ENCODE peak calls at places on chromosomes 11 and 22, in six cellular contexts. One of them, this sample, is unnamed.

GRCh38 chr11:77501748-77502147 is 27.9 kb upstream of the PAK1 start:
- DNase-seq in CD8-positive, alpha-beta T cell: no peak
- DNase-seq in stimulated activated CD8-positive, alpha-beta memory T cell treated with anti-CD3 and anti-CD28 coated beads, Interleukin-15, amount 100 ng/mL, for 48 hours: no peak
- DNase-seq in H7: no peak
- DNase-seq in stimulated activated CD4-positive, alpha-beta T cell treated with anti-CD3 and anti-CD28 coated beads, Interleukin-15, amount 100 ng/mL, for 1 hour: no peak
- DNase-seq in EH: no peak
- DNase-seq in this sample: no peak

GRCh38 chr11:15816270-15816871 is 540.0 kb downstream of the SOX6 start:
- DNase-seq in CD8-positive, alpha-beta T cell: no peak
- DNase-seq in H7: no peak
- DNase-seq in stimulated activated CD4-positive, alpha-beta T cell treated with anti-CD3 and anti-CD28 coated beads, Interleukin-15, amount 100 ng/mL, for 1 hour: no peak
- DNase-seq in EH: peak; percentile 73
- DNase-seq in stimulated activated CD8-positive, alpha-beta memory T cell treated with anti-CD3 and anti-CD28 coated beads, Interleukin-15, amount 100 ng/mL, for 48 hours: no peak
- DNase-seq in this sample: no peak

GRCh38 chr11:108973402-108974119 is 308.7 kb downstream of the DDX10 start:
- DNase-seq in stimulated activated CD8-positive, alpha-beta memory T cell treated with anti-CD3 and anti-CD28 coated beads, Interleukin-15, amount 100 ng/mL, for 48 hours: no peak
- DNase-seq in CD8-positive, alpha-beta T cell: no peak
- DNase-seq in EH: peak; percentile 95
- DNase-seq in stimulated activated CD4-positive, alpha-beta T cell treated with anti-CD3 and anti-CD28 coated beads, Interleukin-15, amount 100 ng/mL, for 1 hour: no peak
- DNase-seq in H7: no peak
- DNase-seq in this sample: no peak

GRCh38 chr11:94737171-94737611 is 31.0 kb upstream of the AMOTL1 start:
- DNase-seq in H7: no peak
- DNase-seq in stimulated activated CD8-positive, alpha-beta memory T cell treated with anti-CD3 and anti-CD28 coated beads, Interleukin-15, amount 100 ng/mL, for 48 hours: no peak
- DNase-seq in stimulated activated CD4-positive, alpha-beta T cell treated with anti-CD3 and anti-CD28 coated beads, Interleukin-15, amount 100 ng/mL, for 1 hour: no peak
- DNase-seq in CD8-positive, alpha-beta T cell: no peak
- DNase-seq in EH: peak; percentile 83
- DNase-seq in this sample: no peak

GRCh38 chr11:118142081-118142480 is 10.5 kb downstream of the SCN4B start:
- DNase-seq in stimulated activated CD4-positive, alpha-beta T cell treated with anti-CD3 and anti-CD28 coated beads, Interleukin-15, amount 100 ng/mL, for 1 hour: no peak
- DNase-seq in EH: peak; percentile 24
- DNase-seq in H7: no peak
- DNase-seq in stimulated activated CD8-positive, alpha-beta memory T cell treated with anti-CD3 and anti-CD28 coated beads, Interleukin-15, amount 100 ng/mL, for 48 hours: no peak
- DNase-seq in CD8-positive, alpha-beta T cell: no peak
- DNase-seq in this sample: no peak

GRCh38 chr22:19554834-19555404 is 30.7 kb upstream of the CLDN5 start:
- DNase-seq in EH: peak; percentile 60
- DNase-seq in stimulated activated CD4-positive, alpha-beta T cell treated with anti-CD3 and anti-CD28 coated beads, Interleukin-15, amount 100 ng/mL, for 1 hour: no peak
- DNase-seq in H7: peak; percentile 84
- DNase-seq in stimulated activated CD8-positive, alpha-beta memory T cell treated with anti-CD3 and anti-CD28 coated beads, Interleukin-15, amount 100 ng/mL, for 48 hours: no peak
- DNase-seq in CD8-positive, alpha-beta T cell: no peak
- DNase-seq in this sample: no peak

GRCh38 chr11:11155962-11156815 is 196.9 kb downstream of the CSNK2A3 start:
- DNase-seq in CD8-positive, alpha-beta T cell: peak; percentile 67
- DNase-seq in H7: peak; percentile 92
- DNase-seq in EH: no peak
- DNase-seq in stimulated activated CD4-positive, alpha-beta T cell treated with anti-CD3 and anti-CD28 coated beads, Interleukin-15, amount 100 ng/mL, for 1 hour: peak; percentile 37
- DNase-seq in stimulated activated CD8-positive, alpha-beta memory T cell treated with anti-CD3 and anti-CD28 coated beads, Interleukin-15, amount 100 ng/mL, for 48 hours: no peak
- DNase-seq in this sample: peak; percentile 42

GRCh38 chr22:26448941-26449340 is 19.9 kb downstream of the ASPHD2 start:
- DNase-seq in H7: no peak
- DNase-seq in stimulated activated CD4-positive, alpha-beta T cell treated with anti-CD3 and anti-CD28 coated beads, Interleukin-15, amount 100 ng/mL, for 1 hour: no peak
- DNase-seq in CD8-positive, alpha-beta T cell: no peak
- DNase-seq in stimulated activated CD8-positive, alpha-beta memory T cell treated with anti-CD3 and anti-CD28 coated beads, Interleukin-15, amount 100 ng/mL, for 48 hours: no peak
- DNase-seq in EH: no peak
- DNase-seq in this sample: no peak

GRCh38 chr22:19761022-19761499 is 483 bp downstream of the TBX1 start:
- DNase-seq in EH: no peak
- DNase-seq in stimulated activated CD8-positive, alpha-beta memory T cell treated with anti-CD3 and anti-CD28 coated beads, Interleukin-15, amount 100 ng/mL, for 48 hours: no peak
- DNase-seq in stimulated activated CD4-positive, alpha-beta T cell treated with anti-CD3 and anti-CD28 coated beads, Interleukin-15, amount 100 ng/mL, for 1 hour: no peak
- DNase-seq in CD8-positive, alpha-beta T cell: no peak
- DNase-seq in H7: peak; percentile 89
- DNase-seq in this sample: no peak

GRCh38 chr11:67397986-67398660 is 3.5 kb downstream of the PPP1CA start:
- DNase-seq in CD8-positive, alpha-beta T cell: no peak
- DNase-seq in EH: no peak
- DNase-seq in H7: no peak
- DNase-seq in stimulated activated CD4-positive, alpha-beta T cell treated with anti-CD3 and anti-CD28 coated beads, Interleukin-15, amount 100 ng/mL, for 1 hour: no peak
- DNase-seq in stimulated activated CD8-positive, alpha-beta memory T cell treated with anti-CD3 and anti-CD28 coated beads, Interleukin-15, amount 100 ng/mL, for 48 hours: no peak
- DNase-seq in this sample: no peak

GRCh38 chr11:133808393-133809140 is 36.7 kb downstream of the SPATA19 start:
- DNase-seq in stimulated activated CD8-positive, alpha-beta memory T cell treated with anti-CD3 and anti-CD28 coated beads, Interleukin-15, amount 100 ng/mL, for 48 hours: no peak
- DNase-seq in stimulated activated CD4-positive, alpha-beta T cell treated with anti-CD3 and anti-CD28 coated beads, Interleukin-15, amount 100 ng/mL, for 1 hour: no peak
- DNase-seq in CD8-positive, alpha-beta T cell: no peak
- DNase-seq in H7: no peak
- DNase-seq in EH: no peak
- DNase-seq in this sample: no peak

GRCh38 chr22:19085233-19086043 is 36.8 kb downstream of the DGCR2 start:
- DNase-seq in EH: peak; percentile 43
- DNase-seq in CD8-positive, alpha-beta T cell: no peak
- DNase-seq in stimulated activated CD4-positive, alpha-beta T cell treated with anti-CD3 and anti-CD28 coated beads, Interleukin-15, amount 100 ng/mL, for 1 hour: no peak
- DNase-seq in stimulated activated CD8-positive, alpha-beta memory T cell treated with anti-CD3 and anti-CD28 coated beads, Interleukin-15, amount 100 ng/mL, for 48 hours: no peak
- DNase-seq in H7: peak; percentile 72
- DNase-seq in this sample: no peak

GRCh38 chr22:31625661-31626426 is 36.2 kb downstream of the PISD start:
- DNase-seq in stimulated activated CD8-positive, alpha-beta memory T cell treated with anti-CD3 and anti-CD28 coated beads, Interleukin-15, amount 100 ng/mL, for 48 hours: no peak
- DNase-seq in EH: no peak
- DNase-seq in stimulated activated CD4-positive, alpha-beta T cell treated with anti-CD3 and anti-CD28 coated beads, Interleukin-15, amount 100 ng/mL, for 1 hour: no peak
- DNase-seq in H7: peak; percentile 97
- DNase-seq in CD8-positive, alpha-beta T cell: no peak
- DNase-seq in this sample: no peak

GRCh38 chr11:118652681-118653181 is 26.7 kb downstream of the TREH start:
- DNase-seq in stimulated activated CD8-positive, alpha-beta memory T cell treated with anti-CD3 and anti-CD28 coated beads, Interleukin-15, amount 100 ng/mL, for 48 hours: no peak
- DNase-seq in H7: no peak
- DNase-seq in CD8-positive, alpha-beta T cell: no peak
- DNase-seq in stimulated activated CD4-positive, alpha-beta T cell treated with anti-CD3 and anti-CD28 coated beads, Interleukin-15, amount 100 ng/mL, for 1 hour: no peak
- DNase-seq in EH: no peak
- DNase-seq in this sample: no peak

GRCh38 chr11:106694501-106694900 is 323.8 kb downstream of the GUCY1A2 start:
- DNase-seq in stimulated activated CD8-positive, alpha-beta memory T cell treated with anti-CD3 and anti-CD28 coated beads, Interleukin-15, amount 100 ng/mL, for 48 hours: no peak
- DNase-seq in CD8-positive, alpha-beta T cell: no peak
- DNase-seq in H7: no peak
- DNase-seq in EH: no peak
- DNase-seq in stimulated activated CD4-positive, alpha-beta T cell treated with anti-CD3 and anti-CD28 coated beads, Interleukin-15, amount 100 ng/mL, for 1 hour: no peak
- DNase-seq in this sample: no peak

GRCh38 chr11:103070142-103070541 is 21.8 kb downstream of the DCUN1D5 start:
- DNase-seq in stimulated activated CD8-positive, alpha-beta memory T cell treated with anti-CD3 and anti-CD28 coated beads, Interleukin-15, amount 100 ng/mL, for 48 hours: no peak
- DNase-seq in EH: no peak
- DNase-seq in CD8-positive, alpha-beta T cell: no peak
- DNase-seq in stimulated activated CD4-positive, alpha-beta T cell treated with anti-CD3 and anti-CD28 coated beads, Interleukin-15, amount 100 ng/mL, for 1 hour: no peak
- DNase-seq in H7: no peak
- DNase-seq in this sample: no peak